ENCODE peak calls at places on chromosomes 2 and 18, in ten cellular contexts. D is esophagus muscularis mucosa, A is HepG2, Y is transverse colon, J is spleen, R is sigmoid colon, B is body of pancreas, I is tibial nerve, L is adrenal gland, M is IMR-90. V is an unnamed sample. For H3K27me3, the result is how much of the 10 kb centered on the place peaks cover.

GRCh38 chr18:52283927-52284326 is 56.1 kb upstream of the DCC start:
- DNase-seq in D (no peak), A (no peak), Y (no peak), J (no peak), R (no peak), B (no peak), I (no peak), L (no peak), M (no peak), V (no peak)

GRCh38 chr2:45684756-45685155 is 33.3 kb downstream of the PRKCE start:
- DNase-seq in D (no peak), A (no peak), Y (no peak), J (no peak), R (no peak), B (no peak), I (no peak), L (no peak), M (no peak), V (no peak)

GRCh38 chr2:1010373-1011017 is 59.8 kb downstream of the SNTG2 start:
- DNase-seq in D (no peak), A (no peak), Y (no peak), J (no peak), R (no peak), B (peak), I (no peak), L (no peak), M (no peak), V (peak)

GRCh38 chr2:157698430-157698829 is 69.8 kb upstream of the ACVR1C start:
- DNase-seq in D (no peak), A (no peak), Y (no peak), J (no peak), R (no peak), B (no peak), I (no peak), L (no peak), M (peak), V (no peak)

GRCh38 chr2:134508396-134508795 is 210.4 kb downstream of the TMEM163 start:
- DNase-seq in D (no peak), A (no peak), Y (no peak), J (no peak), R (no peak), B (no peak), I (no peak), L (no peak), M (no peak), V (no peak)

GRCh38 chr2:113175101-113175628 is 1.4 kb downstream of the PSD4 start:
- DNase-seq in D (no peak), A (no peak), Y (peak), J (peak), R (no peak), B (peak), I (no peak), L (no peak), M (no peak), V (no peak)

GRCh38 chr2:30334738-30335426 is 103.5 kb downstream of the LBH start:
- DNase-seq in D (no peak), A (no peak), Y (no peak), J (no peak), R (no peak), B (peak), I (no peak), L (no peak), M (no peak), V (no peak)

GRCh38 chr2:25473758-25474335 is 132.1 kb upstream of the DNMT3A start:
- DNase-seq in D (no peak), A (no peak), Y (no peak), J (no peak), R (no peak), B (peak), I (no peak), L (no peak), M (no peak), V (peak)

GRCh38 chr2:86615596-86615995 is 8.1 kb downstream of the RNF103 start:
- DNase-seq in D (no peak), A (no peak), Y (no peak), J (no peak), R (no peak), B (no peak), I (no peak), L (no peak), M (no peak), V (no peak)

GRCh38 chr2:45180784-45181183 is 171.5 kb upstream of the SIX2 start:
- DNase-seq in D (no peak), A (no peak), Y (no peak), J (no peak), R (no peak), B (no peak), I (no peak), L (no peak), M (no peak), V (no peak)

GRCh38 chr2:238060096-238060541 is 682 bp upstream of the SCLY start:
- DNase-seq in D (no peak), A (no peak), Y (no peak), J (no peak), R (no peak), B (no peak), I (no peak), L (no peak), M (peak), V (no peak)

GRCh38 chr18:5237083-5237722 is 40.1 kb upstream of the AKAIN1 start:
- DNase-seq in D (no peak), A (peak), Y (no peak), J (peak), R (peak), B (no peak), I (no peak), L (no peak), M (peak), V (no peak)

GRCh38 chr2:231522418-231523180 is 7.6 kb downstream of the NMUR1 start:
- DNase-seq in D (no peak), A (no peak), Y (no peak), J (no peak), R (peak), B (no peak), I (no peak), L (no peak), M (peak), V (no peak)

GRCh38 chr2:98730053-98730850 is 680 bp downstream of the MGAT4A start:
- DNase-seq in D (no peak), A (peak), Y (peak), J (peak), R (peak), B (peak), I (peak), L (peak), M (no peak), V (peak)

GRCh38 chr2:220619525-220620267 is 952.4 kb downstream of the EPHA4 start:
- DNase-seq in D (no peak), A (no peak), Y (no peak), J (no peak), R (no peak), B (no peak), I (no peak), L (no peak), M (peak), V (no peak)

GRCh38 chr2:5720426-5720825 is 28.2 kb downstream of the SOX11 start:
- DNase-seq in D (peak), A (no peak), Y (no peak), J (no peak), R (no peak), B (no peak), I (no peak), L (no peak), M (peak), V (no peak)

GRCh38 chr2:32976409-32977063 is 29.8 kb downstream of the LTBP1 start:
- DNase-seq in D (peak), A (no peak), Y (peak), J (no peak), R (no peak), B (no peak), I (no peak), L (no peak), M (no peak), V (no peak)

GRCh38 chr2:218781691-218782528 is at the start of gene CYP27A1:
- DNase-seq in D (no peak), A (peak), Y (peak), J (peak), R (peak), B (peak), I (peak), L (peak), M (no peak), V (peak)

GRCh38 chr2:137521653-137522052 is 442.6 kb upstream of the HNMT start:
- DNase-seq in D (no peak), A (no peak), Y (no peak), J (no peak), R (no peak), B (no peak), I (no peak), L (no peak), M (no peak), V (no peak)

GRCh38 chr2:54274781-54275242 is 18.8 kb upstream of the TSPYL6 start:
- DNase-seq in D (no peak), A (no peak), Y (no peak), J (no peak), R (no peak), B (no peak), I (no peak), L (no peak), M (peak), V (no peak)

GRCh38 chr2:48693645-48694044 is 61.9 kb downstream of the LHCGR start:
- DNase-seq in D (no peak), A (no peak), Y (no peak), J (no peak), R (no peak), B (no peak), I (no peak), L (no peak), M (peak), V (no peak)

GRCh38 chr2:28615691-28616090 is 119.8 kb downstream of the PLB1 start:
- DNase-seq in D (no peak), A (no peak), Y (no peak), J (no peak), R (no peak), B (no peak), I (no peak), L (no peak), M (no peak), V (no peak)

GRCh38 chr2:75788154-75788553 is 77.4 kb upstream of the GCFC2 start:
- DNase-seq in D (no peak), A (no peak), Y (no peak), J (no peak), R (no peak), B (peak), I (no peak), L (no peak), M (no peak), V (no peak)

GRCh38 chr2:64201086-64201627 is 56.9 kb upstream of the PELI1 start:
- DNase-seq in D (no peak), A (no peak), Y (no peak), J (no peak), R (no peak), B (no peak), I (no peak), L (no peak), M (no peak), V (no peak)

GRCh38 chr2:42927334-42928160 is 135.2 kb upstream of the HAAO start:
- DNase-seq in D (no peak), A (peak), Y (no peak), J (no peak), R (no peak), B (peak), I (no peak), L (no peak), M (peak), V (peak)

GRCh38 chr2:105517814-105518705 is 119.2 kb upstream of the FHL2 start:
- DNase-seq in D (peak), A (no peak), Y (peak), J (no peak), R (peak), B (peak), I (no peak), L (peak), M (no peak), V (peak)

GRCh38 chr2:173741715-173742114 is 223.5 kb downstream of the SP3 start:
- DNase-seq in D (no peak), A (no peak), Y (no peak), J (no peak), R (no peak), B (no peak), I (no peak), L (no peak), M (no peak), V (peak)

GRCh38 chr2:83054751-83055150 is 1404.3 kb downstream of the SUCLG1 start:
- DNase-seq in D (no peak), A (no peak), Y (no peak), J (no peak), R (no peak), B (no peak), I (no peak), L (no peak), M (peak), V (no peak)

GRCh38 chr18:35747894-35748472 is 166.4 kb downstream of the GALNT1 start:
- DNase-seq in D (no peak), A (no peak), Y (no peak), J (no peak), R (no peak), B (no peak), I (no peak), L (no peak), M (no peak), V (no peak)

GRCh38 chr18:71529708-71530303 is 1014.3 kb downstream of the CBLN2 start:
- DNase-seq in D (no peak), A (no peak), Y (no peak), J (no peak), R (no peak), B (no peak), I (no peak), L (no peak), M (no peak), V (no peak)

GRCh38 chr18:35282353-35282752 is 7.7 kb downstream of the ZSCAN30 start:
- DNase-seq in D (no peak), A (peak), Y (no peak), J (no peak), R (no peak), B (no peak), I (no peak), L (no peak), M (peak), V (no peak)

GRCh38 chr18:75183973-75184372 is 25.0 kb downstream of the PTGR3 start:
- DNase-seq in D (no peak), A (no peak), Y (no peak), J (peak), R (no peak), B (no peak), I (no peak), L (no peak), M (no peak), V (no peak)

GRCh38 chr2:142893241-142893640 is 15.8 kb downstream of the KYNU start:
- DNase-seq in D (no peak), A (no peak), Y (no peak), J (no peak), R (no peak), B (no peak), I (no peak), L (no peak), M (no peak), V (no peak)
- TF ChIP-seq POLR2A in D (no peak), A (no peak), Y (no peak), J (no peak), R (no peak), B (no peak), I (no peak), L (no peak), M (no peak), V (no peak)

GRCh38 chr2:20224191-20224715 is 677 bp downstream of the SDC1 start:
- DNase-seq in D (no peak), A (no peak), Y (no peak), J (no peak), R (no peak), B (no peak), I (no peak), L (no peak), M (no peak), V (no peak)
- H3K27me3 ChIP-seq in D (under half), A (under half), Y (under half), J (under half), R (under half), B (under half), I (under half), L (under half), M (under half), V (under half)

GRCh38 chr2:119282139-119282965 is 58.7 kb downstream of the STEAP3 start:
- DNase-seq in D (peak), A (no peak), Y (no peak), J (no peak), R (no peak), B (no peak), I (no peak), L (no peak), M (no peak), V (no peak)
- H3K27ac ChIP-seq in D (no peak), A (no peak), Y (no peak), J (no peak), R (peak), B (no peak), I (peak), L (no peak), M (no peak), V (no peak)

DNA sequence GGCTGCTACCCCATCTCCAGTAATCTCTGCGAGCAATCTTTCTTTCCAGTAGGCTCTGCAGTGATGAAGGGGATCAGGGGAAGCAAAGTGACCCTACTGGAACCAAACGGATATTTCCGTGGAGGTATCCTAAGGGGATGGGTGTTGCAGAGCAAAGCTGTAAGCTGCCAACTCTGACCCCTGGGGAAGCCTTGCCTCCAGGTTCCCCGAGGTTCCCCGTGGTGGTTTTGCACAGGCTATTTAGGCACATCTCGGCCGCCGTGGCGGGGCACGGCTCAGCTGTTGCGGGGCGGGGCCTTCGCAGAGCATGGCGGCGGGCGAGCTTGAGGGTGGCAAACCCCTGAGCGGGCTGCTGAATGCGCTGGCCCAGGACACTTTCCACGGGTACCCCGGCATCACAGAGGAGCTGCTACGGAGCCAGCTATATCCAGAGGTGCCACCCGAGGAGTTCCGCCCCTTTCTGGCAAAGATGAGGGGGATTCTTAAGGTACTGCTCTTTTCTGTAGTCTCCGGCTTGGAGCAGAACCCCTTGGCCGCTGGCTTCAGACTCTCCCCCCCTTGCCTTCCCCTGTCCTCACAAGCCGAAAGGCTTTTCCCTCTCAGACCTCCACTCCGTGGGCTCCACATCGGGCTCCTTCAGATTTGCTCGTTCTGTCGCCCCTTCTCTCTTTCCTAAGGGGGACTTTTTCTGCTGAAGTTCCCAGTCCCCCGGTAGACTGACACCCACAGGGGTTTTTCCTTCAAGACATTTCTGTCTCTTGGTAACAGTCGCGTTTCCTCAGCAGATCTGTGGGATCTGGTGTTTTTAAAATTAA is at the start of gene COMMD1:
- DNase-seq in D (peak), A (peak), Y (peak), J (peak), R (peak), B (peak), I (peak), L (peak), M (peak), V (peak)
- TF ChIP-seq POLR2A in D (no peak), A (peak), Y (peak), J (peak), R (peak), B (peak), I (peak), L (peak), M (peak), V (no peak)

DNA sequence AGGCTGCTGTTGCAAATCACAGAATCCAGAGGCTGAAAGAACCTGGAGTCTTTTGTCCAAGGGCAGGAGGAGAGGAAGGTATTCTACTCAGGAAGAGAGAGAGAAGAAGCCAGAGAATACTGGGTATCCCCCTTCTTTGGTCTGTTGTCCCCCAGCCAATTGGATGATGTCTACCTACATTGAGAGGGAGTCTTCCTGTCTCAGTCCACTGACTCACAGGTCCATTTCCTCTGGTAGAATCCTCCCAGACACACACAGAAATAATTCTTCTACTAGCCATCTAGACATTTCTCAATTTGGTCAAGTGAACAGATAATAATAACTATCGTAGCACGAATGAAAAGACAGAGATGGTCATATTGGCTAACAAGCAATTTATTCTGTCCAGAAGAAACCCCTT is 416.4 kb upstream of the UBE2E3 start:
- DNase-seq in D (no peak), A (no peak), Y (no peak), J (no peak), R (no peak), B (no peak), I (no peak), L (no peak), M (no peak), V (no peak)
- H3K27me3 ChIP-seq in D (under half), A (under half), Y (under half), J (under half), R (under half), B (under half), I (under half), L (under half), M (under half), V (under half)

GRCh38 chr2:207619764-207620203 is 5.4 kb downstream of the METTL21A start:
- DNase-seq in D (no peak), A (peak), Y (no peak), J (no peak), R (no peak), B (no peak), I (no peak), L (no peak), M (no peak), V (no peak)
- H3K27ac ChIP-seq in D (no peak), A (peak), Y (no peak), J (no peak), R (no peak), B (no peak), I (peak), L (no peak), M (no peak), V (no peak)

DNA sequence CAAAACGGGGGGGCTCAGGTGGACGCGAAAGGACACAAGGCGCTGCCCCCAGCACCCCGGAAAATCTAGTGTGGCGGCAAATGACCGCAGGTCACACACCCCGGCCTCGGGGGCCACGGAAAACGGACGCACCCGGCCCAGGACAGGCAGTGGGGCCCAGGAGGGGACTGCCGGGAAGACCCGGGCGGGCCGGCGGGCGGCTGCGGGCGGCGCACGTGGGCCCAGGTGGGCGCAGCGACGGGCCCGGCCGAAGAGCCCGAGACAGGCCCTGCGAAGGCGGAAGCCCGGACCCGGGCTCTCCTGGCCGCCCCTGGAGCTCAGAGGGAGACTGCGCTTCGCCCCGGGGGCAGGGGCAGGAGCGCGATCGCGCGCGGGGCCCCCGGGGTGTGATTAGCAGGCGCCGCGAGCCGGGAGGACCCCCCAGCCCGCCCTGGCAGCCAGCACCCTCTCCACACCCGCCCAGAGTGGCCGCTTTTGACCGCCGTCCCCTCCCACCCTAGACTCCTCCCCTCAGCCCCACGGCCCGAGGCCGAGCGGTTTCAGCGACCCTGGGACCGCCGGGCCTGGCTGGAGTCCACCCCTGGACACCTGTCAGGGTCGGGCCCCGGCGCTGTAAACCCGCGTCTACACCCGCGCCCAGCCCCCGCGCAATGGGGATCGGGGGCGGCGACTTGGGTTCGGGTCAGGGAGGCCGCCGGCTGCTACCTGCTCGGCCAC is 773 bp downstream of the MBP start:
- DNase-seq in D (no peak), A (no peak), Y (peak), J (peak), R (peak), B (peak), I (peak), L (peak), M (no peak), V (peak)
- TF ChIP-seq POLR2A in D (no peak), A (peak), Y (peak), J (no peak), R (peak), B (peak), I (peak), L (no peak), M (no peak), V (peak)

GRCh38 chr2:120323807-120324399 is 22.0 kb upstream of the INHBB start:
- DNase-seq in D (no peak), A (no peak), Y (no peak), J (no peak), R (no peak), B (no peak), I (no peak), L (no peak), M (no peak), V (no peak)
- H3K27me3 ChIP-seq in D (under half), A (half or more), Y (under half), J (under half), R (under half), B (under half), I (under half), L (under half), M (half or more), V (under half)

V was measured in heart left ventricle.